ENCODE peak calls at places on chromosomes 3 and 15, in nine cellular contexts. M, S, X, V, L, O, Y, C and A are unnamed samples. For H3K9me3, the result is how much of the 10 kb centered on the place peaks cover.

GRCh38 chr15:33975023-33975565 is 6.8 kb downstream of the CHRM5 start:
- DNase-seq in L (peak), M (no peak), C (no peak), Y (peak), X (no peak), S (no peak), O (no peak), V (no peak), A (no peak)

GRCh38 chr3:7275396-7275795 is 414.5 kb downstream of the GRM7 start:
- DNase-seq in C (no peak), O (no peak), V (no peak), L (no peak), M (no peak), S (no peak), Y (no peak), X (no peak), A (no peak)

GRCh38 chr3:151827816-151828215 is 13.9 kb downstream of the AADAC start:
- DNase-seq in X (no peak), S (no peak), V (no peak), Y (no peak), C (no peak), L (no peak), M (no peak), O (no peak), A (no peak)

GRCh38 chr15:37926136-37926535 is 8.3 kb upstream of the TMCO5A start:
- DNase-seq in V (no peak), O (no peak), C (no peak), S (no peak), L (no peak), Y (no peak), X (no peak), M (no peak), A (no peak)

GRCh38 chr3:174769171-174769570 is 90.0 kb upstream of the NAALADL2 start:
- DNase-seq in C (no peak), L (no peak), M (no peak), Y (no peak), O (no peak), X (no peak), S (no peak), V (no peak), A (no peak)

GRCh38 chr3:118850687-118851086 is 184.0 kb downstream of the IGSF11 start:
- DNase-seq in Y (no peak), X (no peak), L (no peak), M (peak), C (no peak), O (no peak), V (no peak), S (no peak), A (no peak)

GRCh38 chr3:40333416-40333815 is 23.9 kb downstream of the EIF1B start:
- DNase-seq in L (no peak), M (no peak), Y (no peak), X (no peak), O (no peak), V (no peak), S (no peak), C (peak), A (no peak)

GRCh38 chr3:41956574-41956973 is 5.3 kb downstream of the ULK4 start:
- DNase-seq in Y (no peak), L (no peak), S (no peak), V (no peak), X (no peak), M (no peak), O (no peak), C (no peak), A (no peak)

GRCh38 chr3:9037113-9037715 is 73.9 kb upstream of the RAD18 start:
- DNase-seq in X (no peak), L (no peak), M (no peak), V (peak), O (no peak), Y (no peak), C (peak), S (no peak), A (no peak)

GRCh38 chr3:112321867-112322652 is 10.9 kb upstream of the CD200 start:
- DNase-seq in M (no peak), V (peak), X (no peak), L (no peak), Y (peak), S (no peak), C (no peak), O (no peak), A (no peak)

GRCh38 chr3:40387001-40387894 is at the start of gene ENTPD3:
- DNase-seq in Y (peak), L (peak), X (peak), C (no peak), S (peak), V (no peak), O (no peak), M (peak), A (peak)

GRCh38 chr15:57651445-57651844 is 55.1 kb upstream of the POLR2M start:
- DNase-seq in S (no peak), Y (no peak), C (no peak), O (no peak), M (no peak), X (no peak), V (no peak), L (no peak), A (no peak)

GRCh38 chr3:97970131-97970530 is 2.1 kb downstream of the RIOX2 start:
- DNase-seq in X (no peak), Y (no peak), V (no peak), S (no peak), L (no peak), O (no peak), M (no peak), C (no peak), A (no peak)

GRCh38 chr3:69542265-69543079 is 156.6 kb upstream of the FRMD4B start:
- DNase-seq in O (peak), V (peak), X (no peak), C (peak), S (no peak), L (peak), Y (no peak), M (peak), A (no peak)

GRCh38 chr3:40299721-40300335 is 9.7 kb upstream of the EIF1B start:
- DNase-seq in O (no peak), V (peak), L (peak), X (no peak), Y (no peak), C (no peak), M (no peak), S (no peak), A (no peak)

GRCh38 chr15:62653122-62653521 is 389.4 kb upstream of the TPM1 start:
- DNase-seq in C (no peak), M (no peak), O (no peak), V (no peak), Y (no peak), L (no peak), X (no peak), S (no peak), A (no peak)

GRCh38 chr15:79314811-79315210 is 3.9 kb downstream of the TMED3 start:
- DNase-seq in Y (peak), M (no peak), O (no peak), C (no peak), V (no peak), X (no peak), S (peak), L (no peak), A (no peak)

GRCh38 chr15:26083457-26084350 is 220.6 kb upstream of the ATP10A start:
- DNase-seq in S (no peak), O (no peak), X (no peak), M (no peak), L (no peak), C (no peak), Y (peak), V (no peak), A (no peak)
- H3K9me3 ChIP-seq in S (under half), O (under half), X (under half), M (under half), L (under half), C (under half), Y (under half), V (under half), A (under half)

DNA sequence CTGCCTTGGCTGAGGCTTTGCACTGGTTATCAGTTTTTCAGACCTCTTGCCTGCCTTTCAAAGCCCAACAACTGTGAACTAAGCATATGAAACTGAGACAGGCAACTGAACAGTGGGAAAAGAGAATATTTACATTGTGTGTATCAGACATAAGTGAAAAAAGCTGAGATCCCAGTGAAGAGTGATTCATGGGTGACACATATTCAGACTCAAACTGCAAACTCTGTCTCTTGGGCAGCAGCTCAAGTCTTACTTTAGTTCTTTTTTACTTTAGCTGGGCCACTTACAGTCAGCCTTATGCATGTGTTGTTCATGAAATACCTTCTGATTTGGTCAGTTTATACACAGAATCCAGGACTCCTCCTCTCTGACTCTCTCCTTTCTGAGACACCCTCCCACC is 19.2 kb downstream of the SUCLG2 start:
- DNase-seq in L (peak), M (no peak), X (no peak), Y (no peak), C (no peak), O (no peak), V (no peak), S (no peak), A (no peak)
- H3K9me3 ChIP-seq in L (under half), M (under half), X (under half), Y (under half), C (under half), O (under half), V (under half), S (under half), A (under half)

GRCh38 chr3:197891-198491 is 1.4 kb downstream of the CHL1 start:
- DNase-seq in C (peak), X (no peak), O (no peak), Y (no peak), M (no peak), V (peak), L (no peak), S (no peak), A (no peak)
- H3K9me3 ChIP-seq in C (under half), X (under half), O (under half), Y (under half), M (under half), V (under half), L (under half), S (under half), A (under half)

DNA sequence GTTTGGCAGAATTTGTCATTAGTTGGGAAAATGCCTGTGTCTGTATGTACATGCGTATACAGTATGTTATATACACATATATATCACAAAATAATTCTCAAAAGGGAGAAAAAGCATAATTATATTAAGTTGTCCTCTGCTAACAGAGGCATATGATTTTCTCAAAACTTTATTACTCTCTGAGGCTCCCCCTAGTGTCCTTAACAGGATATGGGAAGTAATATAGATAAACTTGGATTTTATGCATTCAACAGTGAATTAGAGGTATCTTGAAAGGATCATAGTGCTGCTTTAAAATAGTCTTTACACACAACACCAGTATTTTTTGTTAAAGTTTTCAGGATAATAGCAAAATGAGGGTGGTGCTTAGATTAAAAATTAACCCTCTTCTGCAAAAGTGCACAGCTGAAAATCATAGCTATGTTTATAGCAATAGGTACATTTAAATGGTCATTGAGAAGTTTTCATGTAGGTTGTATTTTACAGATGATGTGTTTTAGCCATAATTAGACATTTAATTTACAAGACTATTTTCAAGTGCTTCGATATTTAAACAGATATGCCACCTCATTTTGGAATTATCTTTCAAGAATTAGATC is 454.0 kb upstream of the ROBO2 start:
- DNase-seq in M (no peak), Y (no peak), C (no peak), O (no peak), S (no peak), L (peak), V (no peak), X (no peak), A (no peak)
- H3K9me3 ChIP-seq in M (under half), Y (under half), C (under half), O (under half), S (under half), L (under half), V (under half), X (under half), A (under half)

DNA sequence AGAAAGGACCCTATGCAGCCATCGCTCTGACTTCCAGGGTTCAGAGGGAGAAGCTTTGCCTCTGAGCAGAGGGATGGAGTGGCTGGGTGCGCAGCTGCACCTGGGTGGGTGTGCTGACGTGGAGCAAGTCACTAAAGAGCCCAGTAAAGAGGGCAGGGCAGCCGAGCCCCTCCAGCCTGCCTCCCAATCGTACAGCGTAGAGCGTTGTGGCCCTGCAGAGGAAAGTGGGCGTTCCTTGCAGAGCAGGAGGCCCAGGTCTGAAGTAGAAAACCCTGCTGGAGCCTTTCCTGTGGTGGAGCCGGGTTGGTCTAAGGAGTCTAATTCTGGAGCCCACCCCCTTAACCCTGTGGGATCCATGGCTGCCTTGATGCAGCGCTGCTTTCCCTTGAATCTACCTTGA is 61.0 kb downstream of the ABTB1 start:
- DNase-seq in O (peak), L (no peak), V (no peak), M (no peak), C (no peak), Y (no peak), S (no peak), X (no peak), A (no peak)
- H3K9me3 ChIP-seq in O (under half), L (under half), V (under half), M (under half), C (under half), Y (under half), S (under half), X (under half), A (under half)

DNA sequence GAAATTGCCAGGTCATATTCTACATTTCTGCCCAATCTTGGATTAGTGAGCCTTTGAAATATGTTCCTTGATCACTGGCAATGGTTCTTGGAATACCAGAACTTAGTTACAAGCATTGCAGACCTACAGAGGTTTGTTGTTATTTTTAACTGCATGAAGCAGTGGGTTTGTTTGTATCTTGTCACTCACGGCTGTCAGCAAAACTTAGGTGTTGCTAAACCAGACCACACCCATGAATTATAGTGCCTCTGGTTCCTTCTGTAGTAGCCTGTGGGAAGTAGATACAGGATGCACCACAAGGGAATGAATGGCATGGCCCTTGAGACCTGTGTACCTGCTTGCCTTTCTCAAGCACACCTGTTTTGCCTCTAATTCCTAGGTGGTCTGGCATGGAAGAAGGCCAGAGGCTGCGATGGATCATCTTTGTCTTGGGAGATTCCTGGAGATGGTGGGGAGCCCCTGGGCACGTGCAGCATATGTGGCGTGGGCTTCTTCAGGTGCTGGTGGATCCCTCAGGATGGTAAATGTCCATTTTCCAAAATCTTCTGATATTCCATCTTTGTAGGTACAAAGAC is 138.8 kb downstream of the SNRPN start:
- DNase-seq in C (no peak), L (no peak), Y (no peak), O (no peak), M (no peak), V (no peak), X (no peak), S (no peak), A (no peak)
- H3K9me3 ChIP-seq in C (half or more), L (under half), Y (under half), O (under half), M (under half), V (under half), X (under half), S (half or more), A (half or more)

DNA sequence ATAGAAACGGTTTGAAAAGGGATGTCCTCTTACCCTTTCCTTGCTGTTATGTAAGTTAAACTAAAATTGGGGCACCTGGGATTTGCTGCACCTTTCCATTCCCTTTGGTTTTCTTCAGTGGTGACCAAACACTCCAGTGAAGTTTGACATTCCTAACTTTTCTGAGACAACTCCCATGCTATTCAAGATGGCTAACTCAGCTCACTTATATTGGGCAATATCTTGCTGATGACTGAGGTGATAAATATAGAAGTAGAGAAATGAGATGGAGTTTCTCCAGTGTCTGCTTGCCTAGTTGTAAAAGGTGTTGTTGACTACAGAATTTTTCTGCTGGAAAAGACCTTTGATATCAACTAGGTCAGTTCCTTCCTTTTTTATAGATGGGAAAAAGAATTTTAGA is 291.8 kb downstream of the GAP43 start:
- DNase-seq in C (no peak), Y (no peak), S (no peak), L (no peak), M (no peak), X (no peak), V (no peak), O (no peak), A (no peak)
- H3K9me3 ChIP-seq in C (under half), Y (under half), S (under half), L (under half), M (under half), X (under half), V (under half), O (under half), A (under half)

GRCh38 chr3:146839727-146840126 is 234.6 kb upstream of the PLSCR5 start:
- DNase-seq in Y (no peak), S (no peak), L (no peak), C (no peak), X (no peak), V (no peak), O (no peak), M (no peak), A (no peak)

GRCh38 chr3:146843476-146843875 is 238.3 kb upstream of the PLSCR5 start:
- DNase-seq in L (no peak), C (no peak), S (no peak), Y (no peak), M (no peak), X (no peak), O (no peak), V (no peak), A (no peak)

DNA sequence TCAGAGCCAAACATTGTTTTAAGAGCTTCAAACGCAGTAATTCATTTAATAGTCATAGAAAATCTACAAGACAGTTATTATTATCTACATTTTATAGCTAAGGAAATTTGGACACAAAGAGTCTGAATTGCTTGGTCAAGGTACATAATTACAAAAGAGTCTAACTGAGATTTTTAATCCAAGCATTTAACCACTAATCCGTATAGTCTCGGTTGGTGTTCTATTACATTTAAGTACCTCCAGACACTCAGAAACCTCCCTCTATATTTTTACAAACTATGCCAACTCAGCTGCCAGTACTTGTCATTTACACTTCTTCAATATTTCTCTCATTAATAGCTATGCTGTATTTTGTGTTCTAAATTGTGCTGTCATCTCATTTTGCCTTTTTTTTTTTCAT is 240.2 kb upstream of the PLSCR5 start:
- DNase-seq in C (no peak), S (no peak), X (no peak), V (no peak), M (no peak), Y (no peak), L (no peak), O (no peak), A (no peak)
- H3K9me3 ChIP-seq in C (under half), S (under half), X (under half), V (under half), M (under half), Y (under half), L (under half), O (under half), A (under half)

GRCh38 chr3:137761563-137762503 is 2.3 kb upstream of the SOX14 start:
- DNase-seq in X (no peak), C (no peak), L (no peak), Y (no peak), S (no peak), M (no peak), O (no peak), V (no peak), A (no peak)
- H3K9me3 ChIP-seq in X (under half), C (under half), L (under half), Y (under half), S (under half), M (under half), O (under half), V (under half), A (under half)

GRCh38 chr3:145243875-145244274 is 917.1 kb downstream of the PLOD2 start:
- DNase-seq in M (no peak), Y (no peak), S (no peak), V (no peak), O (no peak), C (no peak), L (peak), X (no peak), A (no peak)

GRCh38 chr3:145248928-145249327 is 912.1 kb downstream of the PLOD2 start:
- DNase-seq in O (no peak), L (no peak), Y (no peak), S (no peak), X (no peak), V (no peak), M (no peak), C (no peak), A (no peak)

GRCh38 chr3:145246291-145246690 is 914.7 kb downstream of the PLOD2 start:
- DNase-seq in V (no peak), M (no peak), S (no peak), X (no peak), C (no peak), Y (no peak), O (no peak), L (no peak), A (no peak)

GRCh38 chr3:145244327-145244726 is 916.7 kb downstream of the PLOD2 start:
- DNase-seq in Y (no peak), X (no peak), L (no peak), V (no peak), O (no peak), S (no peak), C (no peak), M (no peak), A (no peak)
- H3K9me3 ChIP-seq in Y (under half), X (under half), L (under half), V (under half), O (under half), S (under half), C (under half), M (under half), A (under half)